ENCODE peak calls at places on chromosomes 13 and 19, in nine cellular contexts. D, K, Q, B, F, G, R, T and I are unnamed samples.

GRCh38 chr13:51006067-51006800 is 96.6 kb downstream of the RNASEH2B start:
- DNase-seq in F (no peak), D (no peak), R (no peak), K (no peak), B (no peak), G (no peak), Q (no peak), T (no peak), I (no peak)

GRCh38 chr13:99986751-99987150 is 5.2 kb downstream of the ZIC2 start:
- DNase-seq in Q (no peak), F (no peak), D (no peak), B (no peak), G (no peak), R (no peak), T (no peak), K (no peak), I (no peak)

GRCh38 chr19:45507864-45508680 is 793 bp downstream of the VASP start:
- DNase-seq in T (peak), Q (peak), G (no peak), B (no peak), R (no peak), K (peak), D (no peak), F (peak), I (peak)

GRCh38 chr19:47095707-47096704 is 17.6 kb downstream of the ZC3H4 start:
- DNase-seq in Q (no peak), T (peak), R (peak), G (no peak), D (no peak), K (peak), F (peak), B (peak), I (no peak)

GRCh38 chr19:40542197-40542859 is 34.3 kb upstream of the SHKBP1 start:
- DNase-seq in D (no peak), T (peak), R (no peak), F (no peak), K (peak), G (peak), Q (peak), B (no peak), I (peak)

GRCh38 chr19:4362871-4363545 is 19.6 kb downstream of the MPND start:
- DNase-seq in G (no peak), F (no peak), T (no peak), K (no peak), Q (no peak), D (no peak), R (no peak), B (no peak), I (no peak)

GRCh38 chr19:30227661-30228112 is 144.5 kb upstream of the ZNF536 start:
- DNase-seq in T (peak), G (peak), B (peak), R (peak), D (no peak), F (no peak), Q (peak), K (peak), I (peak)

GRCh38 chr13:42684226-42684625 is 97.2 kb upstream of the FAM216B start:
- DNase-seq in D (no peak), G (no peak), F (no peak), Q (no peak), B (no peak), R (no peak), K (no peak), T (no peak), I (no peak)

GRCh38 chr19:34932494-34932893 is 5.8 kb downstream of the ZNF30 start:
- DNase-seq in T (no peak), B (no peak), R (no peak), K (no peak), Q (no peak), D (no peak), F (no peak), G (no peak), I (no peak)

GRCh38 chr19:34925278-34925855 is 1.3 kb upstream of the ZNF30 start:
- DNase-seq in B (no peak), G (no peak), T (no peak), D (no peak), Q (no peak), R (no peak), K (no peak), F (no peak), I (no peak)

GRCh38 chr19:34926361-34926684 is 380 bp upstream of the ZNF30 start:
- DNase-seq in F (no peak), K (no peak), R (no peak), Q (no peak), G (no peak), T (no peak), B (no peak), D (no peak), I (no peak)

DNA sequence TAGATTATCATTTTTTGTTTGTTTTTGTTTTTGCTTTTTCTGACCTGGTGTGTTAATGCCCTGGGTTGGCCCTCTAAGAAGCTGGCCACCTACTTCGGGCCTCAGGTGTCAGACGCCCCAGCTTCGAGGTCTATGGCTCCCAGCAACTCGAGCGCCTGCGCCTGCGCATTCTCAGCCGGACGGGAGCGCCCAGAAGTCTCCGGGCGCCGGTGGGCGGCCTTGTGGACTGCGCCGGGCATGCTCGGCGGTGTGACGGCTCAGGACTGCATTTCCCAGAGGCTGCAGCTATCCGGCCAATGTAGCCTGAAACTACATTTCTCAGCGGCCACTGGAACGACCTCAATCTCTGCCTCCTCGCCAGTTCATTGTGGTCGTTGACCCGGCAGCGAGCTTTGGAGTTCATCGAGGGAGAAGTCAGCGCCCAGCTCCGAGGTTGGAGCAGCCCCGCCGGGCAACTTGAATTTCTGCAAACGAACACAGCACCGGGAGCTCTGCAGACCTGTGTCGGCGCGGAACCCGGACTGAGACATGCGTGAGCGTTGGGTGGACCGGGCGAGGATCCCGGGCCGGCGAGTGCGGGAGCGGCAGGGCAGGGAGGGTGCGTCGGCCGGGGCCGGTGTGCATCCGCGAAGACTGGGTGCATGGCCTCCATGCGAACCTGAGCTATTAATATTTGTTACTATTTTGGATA is at the start of gene ZNF30:
- DNase-seq in F (peak), T (peak), G (peak), Q (peak), K (peak), D (peak), B (peak), R (peak), I (peak)
- TF ChIP-seq POLR2A in F (no peak), T (no peak), G (no peak), Q (no peak), K (no peak), D (no peak), B (no peak), R (peak), I (no peak)

DNA sequence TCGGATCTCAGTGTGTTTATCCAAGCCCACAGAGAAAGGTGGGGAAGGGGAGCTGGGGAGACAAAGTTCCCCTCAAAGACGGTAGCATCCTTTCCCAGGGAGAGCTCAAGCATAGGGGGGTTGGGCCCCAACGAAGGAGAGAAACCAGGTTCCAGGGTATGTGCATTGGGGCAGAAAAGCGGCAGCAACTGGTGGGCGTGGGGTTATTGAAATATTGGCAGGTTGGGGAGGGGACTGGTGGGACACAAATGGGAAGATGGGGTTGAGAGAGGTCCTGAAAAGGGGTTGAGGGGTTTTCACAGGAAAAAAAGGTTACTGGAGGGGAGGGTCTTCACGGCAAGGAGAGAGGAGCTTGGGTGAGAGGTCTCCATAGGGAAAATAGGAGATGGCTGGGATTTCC is 1.0 kb downstream of the ASF1B start:
- DNase-seq in K (no peak), F (no peak), T (no peak), D (no peak), R (no peak), B (no peak), G (no peak), Q (no peak), I (no peak)
- H3K4me3 ChIP-seq in K (peak), F (no peak), T (no peak), D (no peak), R (peak), B (no peak), G (no peak), Q (no peak), I (no peak)

GRCh38 chr19:57276430-57276829 is 3.9 kb upstream of the ZNF460 start:
- DNase-seq in D (no peak), Q (no peak), R (no peak), T (no peak), K (no peak), G (no peak), B (no peak), F (no peak), I (no peak)

GRCh38 chr19:57280913-57281425 is 684 bp downstream of the ZNF460 start:
- DNase-seq in T (no peak), D (no peak), G (no peak), Q (no peak), B (no peak), F (no peak), R (peak), K (no peak), I (no peak)

GRCh38 chr19:57282011-57282636 is 1.8 kb downstream of the ZNF460 start:
- DNase-seq in G (no peak), D (no peak), R (no peak), B (no peak), F (no peak), T (no peak), K (no peak), Q (no peak), I (no peak)

GRCh38 chr19:57279418-57280164 is 694 bp upstream of the ZNF460 start:
- DNase-seq in B (peak), F (peak), Q (peak), G (peak), K (peak), R (peak), D (peak), T (peak), I (peak)

DNA sequence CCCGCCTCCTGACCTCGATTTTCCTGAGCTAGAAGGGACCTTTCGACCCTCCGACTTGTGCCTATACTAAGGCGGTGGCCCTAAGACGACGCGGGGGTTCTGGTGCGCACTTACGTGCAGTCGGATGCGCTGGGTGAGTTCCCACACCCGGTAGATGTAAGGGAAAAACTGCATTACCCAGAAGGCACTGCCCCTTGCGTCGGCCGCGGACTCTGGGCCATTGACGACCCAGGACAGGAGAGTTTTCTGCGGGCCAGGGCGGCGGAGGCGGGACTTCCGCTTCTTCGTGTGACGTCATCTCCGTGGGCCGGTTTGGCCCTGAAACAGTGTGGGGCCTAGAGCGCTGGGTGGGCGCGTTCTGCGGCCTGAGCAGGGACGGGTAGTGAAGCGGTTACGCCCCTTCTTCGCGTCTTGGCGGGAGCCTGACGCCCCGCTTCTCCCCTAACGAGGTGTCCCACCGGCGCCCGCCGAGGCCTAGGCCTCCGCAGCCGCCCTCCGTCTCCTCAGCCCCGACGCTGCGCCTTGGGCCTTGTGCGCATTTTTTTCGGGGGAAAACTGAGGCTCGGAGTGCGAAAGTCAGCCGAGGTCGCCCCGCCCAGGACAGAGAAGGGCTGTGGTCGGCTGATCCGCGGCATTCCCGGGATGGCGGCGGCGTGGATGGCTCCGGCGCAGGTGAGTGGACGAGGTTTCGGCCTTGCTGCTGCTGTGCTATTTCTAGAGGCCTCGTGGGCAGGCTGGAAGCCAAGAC is at the start of gene ZNF460:
- DNase-seq in T (peak), G (peak), Q (peak), B (peak), K (peak), F (peak), R (peak), D (peak), I (peak)
- TF ChIP-seq POLR2A in T (peak), G (peak), Q (peak), B (peak), K (no peak), F (peak), R (peak), D (peak), I (no peak)

GRCh38 chr19:39084732-39085080 is 538 bp downstream of the ACP7 start:
- DNase-seq in D (no peak), F (no peak), R (no peak), T (no peak), Q (no peak), B (no peak), G (no peak), K (no peak), I (no peak)

GRCh38 chr19:39083599-39083982 is 577 bp upstream of the ACP7 start:
- DNase-seq in G (no peak), B (no peak), K (no peak), F (no peak), D (no peak), Q (no peak), T (no peak), R (no peak), I (no peak)

GRCh38 chr19:39085392-39085791 is 1.2 kb downstream of the ACP7 start:
- DNase-seq in R (no peak), G (no peak), B (no peak), K (no peak), Q (no peak), F (no peak), D (no peak), T (no peak), I (no peak)

GRCh38 chr19:39082745-39083598 is 1.2 kb upstream of the ACP7 start:
- DNase-seq in G (no peak), T (no peak), Q (no peak), R (no peak), K (no peak), D (no peak), F (no peak), B (no peak), I (no peak)

DNA sequence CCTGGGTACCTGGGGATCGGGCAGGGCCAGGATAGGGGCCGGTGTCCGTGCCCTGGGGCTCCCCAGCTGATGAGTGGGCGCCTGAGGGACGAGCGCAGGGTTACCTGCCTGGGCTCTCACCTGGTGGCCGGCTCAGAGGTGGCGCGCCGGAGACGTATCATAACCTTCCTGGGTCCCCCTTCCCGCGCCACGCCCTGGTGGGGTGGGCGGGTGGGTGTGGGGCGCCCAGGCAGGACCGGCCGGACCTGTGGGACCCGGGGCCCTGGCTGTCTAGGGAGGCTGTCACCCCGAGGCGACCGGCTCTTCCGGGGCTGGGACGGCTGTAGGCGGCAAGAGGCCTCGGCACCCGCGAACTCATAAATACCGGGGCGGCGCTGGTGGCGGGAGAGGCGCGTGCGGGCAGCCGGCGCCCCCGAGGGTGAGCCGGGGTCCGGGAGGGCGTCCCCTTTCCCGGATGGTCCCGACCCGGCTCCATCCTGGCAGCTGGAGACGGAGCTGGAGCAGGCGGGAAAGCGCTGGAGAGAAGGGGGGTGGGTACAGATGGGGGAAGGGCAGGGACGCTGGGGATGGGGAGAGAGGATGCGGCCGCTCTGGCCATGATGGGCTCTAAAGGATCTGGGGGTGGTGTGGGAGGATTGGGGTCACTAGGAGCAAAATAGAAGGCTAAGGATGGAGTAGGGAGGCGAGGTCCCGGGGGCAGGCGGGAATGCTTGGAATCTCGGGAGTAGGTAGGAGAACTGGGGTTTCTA is at the start of gene ACP7:
- DNase-seq in B (no peak), Q (no peak), D (no peak), R (no peak), T (no peak), G (no peak), K (no peak), F (no peak), I (no peak)
- H3K4me3 ChIP-seq in B (no peak), Q (no peak), D (no peak), R (peak), T (no peak), G (peak), K (peak), F (no peak), I (no peak)

GRCh38 chr19:7494416-7495098 is 5.7 kb upstream of the PEX11G start:
- DNase-seq in G (no peak), R (no peak), K (peak), Q (peak), F (peak), B (no peak), D (no peak), T (peak), I (peak)
- TF ChIP-seq POLR2A in G (no peak), R (no peak), K (no peak), Q (peak), F (no peak), B (no peak), D (no peak), T (no peak), I (no peak)

GRCh38 chr19:48393559-48394330 is at the start of gene GRIN2D:
- DNase-seq in D (no peak), F (no peak), G (peak), R (no peak), T (no peak), B (no peak), K (no peak), Q (no peak), I (peak)

GRCh38 chr19:48395170-48395455 is 1.6 kb downstream of the GRIN2D start:
- DNase-seq in Q (no peak), F (no peak), T (no peak), B (no peak), D (no peak), R (no peak), K (no peak), G (no peak), I (no peak)

GRCh38 chr19:48395499-48395898 is 2.0 kb downstream of the GRIN2D start:
- DNase-seq in D (no peak), F (no peak), G (no peak), R (no peak), Q (no peak), K (no peak), T (no peak), B (no peak), I (no peak)

GRCh38 chr19:48393196-48393558 is 291 bp upstream of the GRIN2D start:
- DNase-seq in Q (no peak), T (no peak), G (no peak), B (no peak), F (no peak), K (no peak), D (no peak), R (no peak), I (no peak)

GRCh38 chr19:48394331-48395169 is 1.1 kb downstream of the GRIN2D start:
- DNase-seq in Q (no peak), R (no peak), D (no peak), T (no peak), F (no peak), K (no peak), G (no peak), B (no peak), I (no peak)
- H3K4me3 ChIP-seq in Q (no peak), R (peak), D (no peak), T (no peak), F (no peak), K (peak), G (no peak), B (no peak), I (no peak)

DNA sequence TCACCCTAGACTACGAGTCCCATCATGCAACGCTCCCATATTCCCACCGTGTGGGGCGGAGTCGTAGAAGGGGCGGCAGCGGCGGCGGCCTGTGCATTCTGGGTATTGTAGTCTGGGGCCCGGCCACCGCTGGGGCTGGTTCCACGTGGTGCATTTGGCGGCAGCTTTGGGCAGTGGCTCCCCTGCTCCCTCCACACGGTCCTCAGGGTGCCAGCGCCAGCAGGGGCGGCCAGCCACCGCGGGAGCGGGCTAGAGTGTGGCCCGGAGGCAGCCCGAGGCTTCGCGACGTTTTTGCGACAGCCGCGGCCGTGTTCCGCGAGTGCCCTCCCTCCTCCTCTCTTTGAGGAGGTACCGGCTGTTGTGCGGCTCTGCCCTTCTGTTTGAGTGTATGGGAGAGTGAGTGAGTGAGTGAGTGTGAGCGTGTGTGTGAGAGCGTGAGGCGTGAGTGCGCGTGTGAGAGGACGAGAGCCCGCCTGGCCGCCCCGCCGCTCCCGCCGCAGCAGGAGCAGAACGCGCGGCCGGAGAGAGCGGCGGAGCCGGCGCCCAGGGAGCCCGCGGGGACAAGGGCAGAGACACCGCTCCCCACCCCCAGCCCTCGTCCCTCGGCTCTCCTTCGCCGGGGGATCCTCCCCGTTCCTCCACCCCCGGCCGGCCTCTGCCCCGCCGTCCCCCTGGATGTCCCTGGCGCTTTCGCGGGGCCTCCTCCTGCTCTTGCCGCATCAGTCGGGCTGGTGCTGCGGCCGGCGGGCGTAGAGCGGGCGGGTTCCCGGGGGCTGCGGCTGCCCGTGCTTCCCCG is at the start of gene CDK8:
- DNase-seq in Q (peak), G (peak), F (peak), T (peak), B (peak), K (peak), D (peak), R (peak), I (peak)
- TF ChIP-seq POLR2A in Q (peak), G (peak), F (no peak), T (no peak), B (no peak), K (no peak), D (no peak), R (peak), I (peak)

GRCh38 chr19:48616041-48616436 is 1.2 kb upstream of the FAM83E start:
- DNase-seq in B (no peak), T (no peak), K (no peak), G (no peak), D (no peak), R (no peak), Q (peak), F (no peak), I (no peak)
- H3K4me3 ChIP-seq in B (no peak), T (no peak), K (peak), G (no peak), D (no peak), R (no peak), Q (no peak), F (no peak), I (no peak)